ENCODE peak calls at places on chromosomes 2 and 18, in six cellular contexts. A is NCI-H774; R is stimulated activated CD4-positive, alpha-beta T cell treated with anti-CD3 and anti-CD28 coated beads, Interleukin-15, amount 100 ng/mL, for 24 hours; S is AG10803; L is NCI-H1092; Z is stimulated activated CD8-positive, alpha-beta memory T cell treated with anti-CD3 and anti-CD28 coated beads, Interleukin-4, amount 100 ng/mL, for 48 hours. P is an unnamed sample.

GRCh38 chr2:150190546-150190945 is 296.9 kb downstream of the RND3 start:
- DNase-seq in A (no peak), R (no peak), S (no peak), L (no peak), Z (no peak), P (no peak)

GRCh38 chr2:165563468-165564225 is 94.1 kb downstream of the CSRNP3 start:
- DNase-seq in A (no peak), R (no peak), S (no peak), L (no peak), Z (no peak), P (no peak)

GRCh38 chr2:118257696-118258095 is 169.4 kb downstream of the INSIG2 start:
- DNase-seq in A (no peak), R (no peak), S (no peak), L (no peak), Z (no peak), P (no peak)

GRCh38 chr2:222025891-222026271 is 272.9 kb downstream of the PAX3 start:
- DNase-seq in A (peak; percentile 26), R (no peak), S (no peak), L (no peak), Z (no peak), P (no peak)

GRCh38 chr2:20450201-20451108 is 3.6 kb downstream of the RHOB start:
- DNase-seq in A (no peak), R (no peak), S (peak; percentile 93), L (no peak), Z (no peak), P (peak; percentile 30)

GRCh38 chr2:196963961-196964360 is 37.5 kb upstream of the PGAP1 start:
- DNase-seq in A (no peak), R (no peak), S (no peak), L (no peak), Z (no peak), P (no peak)

GRCh38 chr2:115529627-115530026 is 1087.2 kb downstream of the DPP10 start:
- DNase-seq in A (no peak), R (no peak), S (no peak), L (no peak), Z (no peak), P (no peak)

GRCh38 chr2:30798536-30798991 is 8.7 kb downstream of the CAPN13 start:
- DNase-seq in A (peak; percentile 15), R (peak; percentile 7), S (no peak), L (no peak), Z (no peak), P (peak; percentile 38)

GRCh38 chr2:214104967-214105366 is 305.9 kb upstream of the VWC2L start:
- DNase-seq in A (no peak), R (no peak), S (no peak), L (no peak), Z (no peak), P (no peak)

GRCh38 chr2:217254111-217254510 is 394.2 kb upstream of the TNP1 start:
- DNase-seq in A (no peak), R (no peak), S (no peak), L (no peak), Z (no peak), P (no peak)

GRCh38 chr2:196759378-196759706 is 40.1 kb downstream of the GTF3C3 start:
- DNase-seq in A (no peak), R (no peak), S (peak; percentile 25), L (no peak), Z (no peak), P (no peak)

GRCh38 chr2:224608104-224608503 is 22.9 kb upstream of the CUL3 start:
- DNase-seq in A (peak; percentile 63), R (no peak), S (no peak), L (no peak), Z (no peak), P (no peak)

GRCh38 chr18:56451188-56451587 is 187.2 kb downstream of the TXNL1 start:
- DNase-seq in A (no peak), R (no peak), S (no peak), L (no peak), Z (no peak), P (no peak)

GRCh38 chr2:135913726-135914365 is 37.6 kb upstream of the MCM6 start:
- DNase-seq in A (peak; percentile 25), R (peak; percentile 40), S (peak; percentile 48), L (no peak), Z (peak; percentile 46), P (peak; percentile 24)

GRCh38 chr2:164046040-164046439 is 310.2 kb upstream of the FIGN start:
- DNase-seq in A (no peak), R (no peak), S (no peak), L (no peak), Z (no peak), P (no peak)

GRCh38 chr2:230907361-230908093 is 17.5 kb downstream of the GPR55 start:
- DNase-seq in A (no peak), R (no peak), S (no peak), L (no peak), Z (peak; percentile 23), P (no peak)

GRCh38 chr2:78592547-78592946 is 433.0 kb upstream of the REG3G start:
- DNase-seq in A (no peak), R (no peak), S (no peak), L (no peak), Z (no peak), P (no peak)

GRCh38 chr18:78429127-78430108 is 550.2 kb upstream of the SALL3 start:
- DNase-seq in A (no peak), R (no peak), S (no peak), L (no peak), Z (no peak), P (no peak)

GRCh38 chr18:27428716-27429475 is 243.8 kb upstream of the CHST9 start:
- DNase-seq in A (no peak), R (no peak), S (no peak), L (no peak), Z (no peak), P (no peak)

GRCh38 chr2:19646987-19647386 is 254.8 kb downstream of the TTC32 start:
- DNase-seq in A (no peak), R (no peak), S (no peak), L (no peak), Z (no peak), P (no peak)

GRCh38 chr2:54061272-54061671 is 54.1 kb upstream of the ACYP2 start:
- DNase-seq in A (no peak), R (no peak), S (no peak), L (no peak), Z (no peak), P (no peak)

GRCh38 chr2:194004590-194005206 is 1652.3 kb upstream of the SLC39A10 start:
- DNase-seq in A (no peak), R (no peak), S (no peak), L (no peak), Z (no peak), P (no peak)

GRCh38 chr2:212385241-212385640 is 153.4 kb downstream of the ERBB4 start:
- DNase-seq in A (no peak), R (no peak), S (no peak), L (no peak), Z (no peak), P (no peak)

GRCh38 chr2:7010376-7010775 is 93.2 kb downstream of the RNF144A start:
- DNase-seq in A (no peak), R (no peak), S (peak; percentile 93), L (no peak), Z (no peak), P (no peak)

GRCh38 chr2:179729961-179730360 is 131.5 kb downstream of the ZNF385B start:
- DNase-seq in A (no peak), R (no peak), S (no peak), L (no peak), Z (no peak), P (no peak)

GRCh38 chr18:2984703-2985261 is 28.2 kb downstream of the LPIN2 start:
- DNase-seq in A (no peak), R (no peak), S (no peak), L (no peak), Z (no peak), P (no peak)

GRCh38 chr2:44268259-44268649 is 7.0 kb upstream of the SLC3A1 start:
- DNase-seq in A (no peak), R (no peak), S (peak; percentile 61), L (no peak), Z (no peak), P (no peak)

GRCh38 chr18:51666717-51667320 is 469.3 kb upstream of the MEX3C start:
- DNase-seq in A (peak; percentile 32), R (no peak), S (peak; percentile 8), L (peak; percentile 77), Z (no peak), P (peak; percentile 74)

GRCh38 chr2:147756103-147756502 is 88.7 kb upstream of the ACVR2A start:
- DNase-seq in A (no peak), R (no peak), S (no peak), L (no peak), Z (no peak), P (peak; percentile 17)

GRCh38 chr2:23622466-23622865 is 237.5 kb downstream of the KLHL29 start:
- DNase-seq in A (no peak), R (no peak), S (no peak), L (no peak), Z (no peak), P (no peak)

P was measured in retina.